ENCODE peak calls at places on chromosomes 4 and X, in eight cellular contexts. One of them, this sample, is unnamed.

GRCh38 chr4:138666366-138666765 is 349.2 kb upstream of the NOCT start:
- DNase-seq in HFFc6: no peak
- DNase-seq in AG20443: no peak
- DNase-seq in spleen: no peak
- DNase-seq in mesenteric fat pad: no peak
- DNase-seq in naive B cell: no peak
- DNase-seq in stimulated activated CD4-positive, alpha-beta T cell treated with anti-CD3 and anti-CD28 coated beads, Interleukin-15, amount 100 ng/mL, for 24 hours: no peak
- DNase-seq in NCI-H748 treated with DMSO at 0.1 percent for 48 hours: no peak
- DNase-seq in this sample: no peak

GRCh38 chr4:152408514-152409327 is 127.2 kb downstream of the FBXW7 start:
- DNase-seq in NCI-H748 treated with DMSO at 0.1 percent for 48 hours: peak; percentile 6
- DNase-seq in naive B cell: peak; percentile 17
- DNase-seq in AG20443: peak; percentile 45
- DNase-seq in spleen: no peak
- DNase-seq in stimulated activated CD4-positive, alpha-beta T cell treated with anti-CD3 and anti-CD28 coated beads, Interleukin-15, amount 100 ng/mL, for 24 hours: no peak
- DNase-seq in HFFc6: peak; percentile 25
- DNase-seq in mesenteric fat pad: no peak
- DNase-seq in this sample: peak; percentile 20

GRCh38 chr4:71206763-71207162 is 132.1 kb upstream of the SLC4A4 start:
- DNase-seq in naive B cell: no peak
- DNase-seq in stimulated activated CD4-positive, alpha-beta T cell treated with anti-CD3 and anti-CD28 coated beads, Interleukin-15, amount 100 ng/mL, for 24 hours: no peak
- DNase-seq in AG20443: peak; percentile 30
- DNase-seq in mesenteric fat pad: no peak
- DNase-seq in HFFc6: peak; percentile 75
- DNase-seq in NCI-H748 treated with DMSO at 0.1 percent for 48 hours: no peak
- DNase-seq in spleen: no peak
- DNase-seq in this sample: no peak

GRCh38 chr4:176309046-176309445 is 10.7 kb upstream of the SPCS3 start:
- DNase-seq in mesenteric fat pad: no peak
- DNase-seq in naive B cell: no peak
- DNase-seq in NCI-H748 treated with DMSO at 0.1 percent for 48 hours: no peak
- DNase-seq in spleen: no peak
- DNase-seq in stimulated activated CD4-positive, alpha-beta T cell treated with anti-CD3 and anti-CD28 coated beads, Interleukin-15, amount 100 ng/mL, for 24 hours: no peak
- DNase-seq in AG20443: no peak
- DNase-seq in HFFc6: no peak
- DNase-seq in this sample: peak; percentile 51

GRCh38 chrX:19799319-19800182 is 87.8 kb downstream of the SH3KBP1 start:
- DNase-seq in naive B cell: no peak
- DNase-seq in AG20443: peak; percentile 71
- DNase-seq in HFFc6: peak; percentile 37
- DNase-seq in mesenteric fat pad: no peak
- DNase-seq in stimulated activated CD4-positive, alpha-beta T cell treated with anti-CD3 and anti-CD28 coated beads, Interleukin-15, amount 100 ng/mL, for 24 hours: peak; percentile 57
- DNase-seq in spleen: no peak
- DNase-seq in NCI-H748 treated with DMSO at 0.1 percent for 48 hours: peak; percentile 33
- DNase-seq in this sample: no peak

GRCh38 chr4:67727124-67727850 is 26.3 kb upstream of the UBA6 start:
- DNase-seq in naive B cell: no peak
- DNase-seq in mesenteric fat pad: no peak
- DNase-seq in HFFc6: peak; percentile 87
- DNase-seq in NCI-H748 treated with DMSO at 0.1 percent for 48 hours: no peak
- DNase-seq in AG20443: no peak
- DNase-seq in spleen: no peak
- DNase-seq in stimulated activated CD4-positive, alpha-beta T cell treated with anti-CD3 and anti-CD28 coated beads, Interleukin-15, amount 100 ng/mL, for 24 hours: no peak
- DNase-seq in this sample: no peak

GRCh38 chr4:115575851-115576250 is 462.4 kb upstream of the NDST4 start:
- DNase-seq in AG20443: no peak
- DNase-seq in spleen: no peak
- DNase-seq in NCI-H748 treated with DMSO at 0.1 percent for 48 hours: no peak
- DNase-seq in mesenteric fat pad: no peak
- DNase-seq in HFFc6: no peak
- DNase-seq in naive B cell: no peak
- DNase-seq in stimulated activated CD4-positive, alpha-beta T cell treated with anti-CD3 and anti-CD28 coated beads, Interleukin-15, amount 100 ng/mL, for 24 hours: no peak
- DNase-seq in this sample: no peak

GRCh38 chrX:103446665-103447302 is 70.4 kb downstream of the BEX3 start:
- DNase-seq in HFFc6: peak; percentile 54
- DNase-seq in NCI-H748 treated with DMSO at 0.1 percent for 48 hours: no peak
- DNase-seq in naive B cell: no peak
- DNase-seq in AG20443: peak; percentile 35
- DNase-seq in stimulated activated CD4-positive, alpha-beta T cell treated with anti-CD3 and anti-CD28 coated beads, Interleukin-15, amount 100 ng/mL, for 24 hours: no peak
- DNase-seq in spleen: no peak
- DNase-seq in mesenteric fat pad: no peak
- DNase-seq in this sample: no peak

GRCh38 chr4:166308589-166308988 is 435.6 kb downstream of the TLL1 start:
- DNase-seq in AG20443: no peak
- DNase-seq in naive B cell: no peak
- DNase-seq in HFFc6: no peak
- DNase-seq in NCI-H748 treated with DMSO at 0.1 percent for 48 hours: no peak
- DNase-seq in spleen: no peak
- DNase-seq in mesenteric fat pad: no peak
- DNase-seq in stimulated activated CD4-positive, alpha-beta T cell treated with anti-CD3 and anti-CD28 coated beads, Interleukin-15, amount 100 ng/mL, for 24 hours: no peak
- DNase-seq in this sample: no peak

GRCh38 chr4:53674891-53675290 is 83.6 kb upstream of the LNX1 start:
- DNase-seq in mesenteric fat pad: no peak
- DNase-seq in HFFc6: no peak
- DNase-seq in naive B cell: no peak
- DNase-seq in AG20443: no peak
- DNase-seq in spleen: no peak
- DNase-seq in stimulated activated CD4-positive, alpha-beta T cell treated with anti-CD3 and anti-CD28 coated beads, Interleukin-15, amount 100 ng/mL, for 24 hours: no peak
- DNase-seq in NCI-H748 treated with DMSO at 0.1 percent for 48 hours: no peak
- DNase-seq in this sample: no peak

GRCh38 chrX:68440940-68441339 is 7.6 kb upstream of the OPHN1 start:
- DNase-seq in AG20443: peak; percentile 17
- DNase-seq in mesenteric fat pad: no peak
- DNase-seq in NCI-H748 treated with DMSO at 0.1 percent for 48 hours: no peak
- DNase-seq in stimulated activated CD4-positive, alpha-beta T cell treated with anti-CD3 and anti-CD28 coated beads, Interleukin-15, amount 100 ng/mL, for 24 hours: no peak
- DNase-seq in HFFc6: peak; percentile 36
- DNase-seq in naive B cell: no peak
- DNase-seq in spleen: no peak
- DNase-seq in this sample: no peak

GRCh38 chr4:169791527-169792156 is 33.9 kb upstream of the HPF1 start:
- DNase-seq in naive B cell: no peak
- DNase-seq in AG20443: peak; percentile 66
- DNase-seq in HFFc6: peak; percentile 67
- DNase-seq in spleen: peak; percentile 77
- DNase-seq in stimulated activated CD4-positive, alpha-beta T cell treated with anti-CD3 and anti-CD28 coated beads, Interleukin-15, amount 100 ng/mL, for 24 hours: peak; percentile 35
- DNase-seq in NCI-H748 treated with DMSO at 0.1 percent for 48 hours: peak; percentile 33
- DNase-seq in mesenteric fat pad: no peak
- DNase-seq in this sample: no peak